ENCODE peak calls at places on chromosomes 2 and 18, in seven cellular contexts. One of them, this sample, is unnamed.

GRCh38 chr18:12679183-12679786 is 21.4 kb upstream of the SPIRE1 start:
- DNase-seq in HFFc6: no peak
- DNase-seq in right lobe of liver: peak; percentile 50
- DNase-seq in dorsolateral prefrontal cortex: no peak
- DNase-seq in IMR-90: peak; percentile 42
- DNase-seq in coronary artery: no peak
- DNase-seq in astrocyte: no peak
- DNase-seq in this sample: peak; percentile 64

GRCh38 chr2:200747668-200748618 is 63.8 kb upstream of the BZW1 start:
- DNase-seq in HFFc6: peak; percentile 88
- DNase-seq in right lobe of liver: peak; percentile 79
- DNase-seq in dorsolateral prefrontal cortex: no peak
- DNase-seq in IMR-90: peak; percentile 97
- DNase-seq in coronary artery: peak; percentile 69
- DNase-seq in astrocyte: peak; percentile 98
- DNase-seq in this sample: no peak

GRCh38 chr2:226687641-226688253 is 111.9 kb downstream of the IRS1 start:
- DNase-seq in HFFc6: no peak
- DNase-seq in right lobe of liver: no peak
- DNase-seq in dorsolateral prefrontal cortex: no peak
- DNase-seq in IMR-90: peak; percentile 29
- DNase-seq in coronary artery: no peak
- DNase-seq in astrocyte: peak; percentile 7
- DNase-seq in this sample: no peak

GRCh38 chr2:238505119-238505891 is 78.6 kb downstream of the ASB1 start:
- DNase-seq in HFFc6: no peak
- DNase-seq in right lobe of liver: no peak
- DNase-seq in dorsolateral prefrontal cortex: no peak
- DNase-seq in IMR-90: peak; percentile 30
- DNase-seq in coronary artery: no peak
- DNase-seq in astrocyte: peak; percentile 41
- DNase-seq in this sample: no peak

GRCh38 chr2:207869784-207870778 is 100.4 kb upstream of the FZD5 start:
- DNase-seq in HFFc6: peak; percentile 78
- DNase-seq in right lobe of liver: peak; percentile 55
- DNase-seq in dorsolateral prefrontal cortex: no peak
- DNase-seq in IMR-90: peak; percentile 83
- DNase-seq in coronary artery: no peak
- DNase-seq in astrocyte: peak; percentile 88
- DNase-seq in this sample: no peak

GRCh38 chr2:120984046-120984445 is 248.4 kb downstream of the GLI2 start:
- DNase-seq in HFFc6: no peak
- DNase-seq in right lobe of liver: no peak
- DNase-seq in dorsolateral prefrontal cortex: no peak
- DNase-seq in IMR-90: no peak
- DNase-seq in coronary artery: no peak
- DNase-seq in astrocyte: no peak
- DNase-seq in this sample: no peak

GRCh38 chr2:232658217-232658785 is 24.9 kb downstream of the EFHD1 start:
- DNase-seq in HFFc6: no peak
- DNase-seq in right lobe of liver: no peak
- DNase-seq in dorsolateral prefrontal cortex: no peak
- DNase-seq in IMR-90: no peak
- DNase-seq in coronary artery: no peak
- DNase-seq in astrocyte: no peak
- DNase-seq in this sample: no peak

GRCh38 chr18:74244554-74244953 is 47.2 kb downstream of the CYB5A start:
- DNase-seq in HFFc6: no peak
- DNase-seq in right lobe of liver: no peak
- DNase-seq in dorsolateral prefrontal cortex: no peak
- DNase-seq in IMR-90: no peak
- DNase-seq in coronary artery: no peak
- DNase-seq in astrocyte: no peak
- DNase-seq in this sample: no peak

GRCh38 chr2:9107168-9108025 is 99.2 kb upstream of the ASAP2 start:
- DNase-seq in HFFc6: no peak
- DNase-seq in right lobe of liver: no peak
- DNase-seq in dorsolateral prefrontal cortex: no peak
- DNase-seq in IMR-90: no peak
- DNase-seq in coronary artery: peak; percentile 63
- DNase-seq in astrocyte: peak; percentile 6
- DNase-seq in this sample: no peak

GRCh38 chr2:174473796-174474195 is 13.0 kb downstream of the GPR155 start:
- DNase-seq in HFFc6: peak; percentile 33
- DNase-seq in right lobe of liver: no peak
- DNase-seq in dorsolateral prefrontal cortex: no peak
- DNase-seq in IMR-90: no peak
- DNase-seq in coronary artery: no peak
- DNase-seq in astrocyte: peak; percentile 9
- DNase-seq in this sample: no peak

GRCh38 chr2:175844169-175844568 is 157.9 kb downstream of the LNPK start:
- DNase-seq in HFFc6: peak; percentile 63
- DNase-seq in right lobe of liver: no peak
- DNase-seq in dorsolateral prefrontal cortex: no peak
- DNase-seq in IMR-90: peak; percentile 78
- DNase-seq in coronary artery: no peak
- DNase-seq in astrocyte: peak; percentile 81
- DNase-seq in this sample: no peak

GRCh38 chr18:79786781-79787526 is 10.8 kb upstream of the KCNG2 start:
- DNase-seq in HFFc6: no peak
- DNase-seq in right lobe of liver: no peak
- DNase-seq in dorsolateral prefrontal cortex: peak; percentile 32
- DNase-seq in IMR-90: peak; percentile 66
- DNase-seq in coronary artery: no peak
- DNase-seq in astrocyte: no peak
- DNase-seq in this sample: no peak

GRCh38 chr2:20838016-20838415 is 15.1 kb upstream of the LDAH start:
- DNase-seq in HFFc6: no peak
- DNase-seq in right lobe of liver: no peak
- DNase-seq in dorsolateral prefrontal cortex: no peak
- DNase-seq in IMR-90: no peak
- DNase-seq in coronary artery: no peak
- DNase-seq in astrocyte: no peak
- DNase-seq in this sample: no peak

GRCh38 chr2:9675369-9676351 is 44.9 kb upstream of the YWHAQ start:
- DNase-seq in HFFc6: peak; percentile 95
- DNase-seq in right lobe of liver: no peak
- DNase-seq in dorsolateral prefrontal cortex: no peak
- DNase-seq in IMR-90: peak; percentile 96
- DNase-seq in coronary artery: no peak
- DNase-seq in astrocyte: peak; percentile 97
- DNase-seq in this sample: no peak

GRCh38 chr2:50358586-50358985 is 673.3 kb downstream of the NRXN1 start:
- DNase-seq in HFFc6: no peak
- DNase-seq in right lobe of liver: no peak
- DNase-seq in dorsolateral prefrontal cortex: no peak
- DNase-seq in IMR-90: no peak
- DNase-seq in coronary artery: no peak
- DNase-seq in astrocyte: no peak
- DNase-seq in this sample: no peak

GRCh38 chr2:56170536-56170935 is 13.3 kb upstream of the CCDC85A start:
- DNase-seq in HFFc6: no peak
- DNase-seq in right lobe of liver: no peak
- DNase-seq in dorsolateral prefrontal cortex: no peak
- DNase-seq in IMR-90: no peak
- DNase-seq in coronary artery: no peak
- DNase-seq in astrocyte: no peak
- DNase-seq in this sample: no peak

GRCh38 chr2:76330865-76331264 is 620.1 kb upstream of the GCFC2 start:
- DNase-seq in HFFc6: no peak
- DNase-seq in right lobe of liver: no peak
- DNase-seq in dorsolateral prefrontal cortex: no peak
- DNase-seq in IMR-90: no peak
- DNase-seq in coronary artery: no peak
- DNase-seq in astrocyte: no peak
- DNase-seq in this sample: no peak

GRCh38 chr2:110853516-110853915 is 121.1 kb downstream of the ACOXL start:
- DNase-seq in HFFc6: no peak
- DNase-seq in right lobe of liver: no peak
- DNase-seq in dorsolateral prefrontal cortex: no peak
- DNase-seq in IMR-90: peak; percentile 12
- DNase-seq in coronary artery: no peak
- DNase-seq in astrocyte: no peak
- DNase-seq in this sample: no peak

GRCh38 chr2:197076652-197077051 is 150.1 kb upstream of the PGAP1 start:
- DNase-seq in HFFc6: no peak
- DNase-seq in right lobe of liver: no peak
- DNase-seq in dorsolateral prefrontal cortex: no peak
- DNase-seq in IMR-90: no peak
- DNase-seq in coronary artery: no peak
- DNase-seq in astrocyte: no peak
- DNase-seq in this sample: no peak

GRCh38 chr2:197077336-197077735 is 150.8 kb upstream of the PGAP1 start:
- DNase-seq in HFFc6: no peak
- DNase-seq in right lobe of liver: no peak
- DNase-seq in dorsolateral prefrontal cortex: no peak
- DNase-seq in IMR-90: no peak
- DNase-seq in coronary artery: no peak
- DNase-seq in astrocyte: peak; percentile 19
- DNase-seq in this sample: no peak

GRCh38 chr2:197073701-197074433 is 147.4 kb upstream of the PGAP1 start:
- DNase-seq in HFFc6: no peak
- DNase-seq in right lobe of liver: peak; percentile 64
- DNase-seq in dorsolateral prefrontal cortex: peak; percentile 90
- DNase-seq in IMR-90: no peak
- DNase-seq in coronary artery: no peak
- DNase-seq in astrocyte: peak; percentile 67
- DNase-seq in this sample: peak; percentile 81

GRCh38 chr2:197075286-197075685 is 148.8 kb upstream of the PGAP1 start:
- DNase-seq in HFFc6: no peak
- DNase-seq in right lobe of liver: no peak
- DNase-seq in dorsolateral prefrontal cortex: no peak
- DNase-seq in IMR-90: no peak
- DNase-seq in coronary artery: no peak
- DNase-seq in astrocyte: peak; percentile 51
- DNase-seq in this sample: no peak

DNA sequence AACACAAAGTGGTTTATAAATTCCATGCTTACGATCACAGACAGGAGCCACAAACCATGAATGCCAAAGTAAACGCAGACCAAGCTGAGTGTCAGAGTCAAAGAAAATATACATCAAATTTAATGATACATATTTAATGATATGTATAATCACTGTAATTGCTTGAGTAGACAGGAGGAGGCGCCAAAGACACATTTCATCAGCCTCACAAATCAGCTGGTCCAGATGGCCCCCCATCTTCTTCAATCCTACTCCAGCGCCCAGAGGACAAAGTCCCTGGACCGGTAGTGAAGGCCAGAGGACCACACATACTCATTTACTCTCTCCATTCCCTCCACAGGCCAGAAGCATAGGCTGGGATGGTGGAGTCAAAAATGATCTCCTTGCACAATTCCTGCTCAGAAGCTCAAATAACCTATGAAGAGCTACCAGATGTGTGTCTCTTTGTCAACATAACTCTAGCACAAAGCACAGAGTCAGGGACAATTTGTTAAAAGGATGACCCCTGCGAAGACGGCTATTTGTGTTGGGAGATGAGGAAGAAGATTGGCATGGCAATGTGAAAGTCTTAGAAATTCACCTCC is 149.3 kb upstream of the PGAP1 start:
- DNase-seq in HFFc6: no peak
- DNase-seq in right lobe of liver: no peak
- DNase-seq in dorsolateral prefrontal cortex: no peak
- DNase-seq in IMR-90: no peak
- DNase-seq in coronary artery: no peak
- DNase-seq in astrocyte: no peak
- DNase-seq in this sample: no peak
- TF ChIP-seq CTCF in HFFc6: peak; percentile 79
- TF ChIP-seq CTCF in right lobe of liver: peak; percentile 28
- TF ChIP-seq CTCF in dorsolateral prefrontal cortex: peak; percentile 18
- TF ChIP-seq CTCF in IMR-90: peak; percentile 47
- TF ChIP-seq CTCF in coronary artery: no peak
- TF ChIP-seq CTCF in astrocyte: peak; percentile 32
- TF ChIP-seq CTCF in this sample: no peak

GRCh38 chr18:36501100-36501499 is 203.6 kb downstream of the FHOD3 start:
- DNase-seq in HFFc6: no peak
- DNase-seq in right lobe of liver: no peak
- DNase-seq in dorsolateral prefrontal cortex: no peak
- DNase-seq in IMR-90: no peak
- DNase-seq in coronary artery: no peak
- DNase-seq in astrocyte: no peak
- DNase-seq in this sample: peak; percentile 47

GRCh38 chr18:36505701-36506100 is 208.2 kb downstream of the FHOD3 start:
- DNase-seq in HFFc6: no peak
- DNase-seq in right lobe of liver: no peak
- DNase-seq in dorsolateral prefrontal cortex: no peak
- DNase-seq in IMR-90: no peak
- DNase-seq in coronary artery: peak; percentile 2
- DNase-seq in astrocyte: no peak
- DNase-seq in this sample: no peak

GRCh38 chr18:36504928-36505327 is 207.4 kb downstream of the FHOD3 start:
- DNase-seq in HFFc6: no peak
- DNase-seq in right lobe of liver: no peak
- DNase-seq in dorsolateral prefrontal cortex: no peak
- DNase-seq in IMR-90: peak; percentile 25
- DNase-seq in coronary artery: no peak
- DNase-seq in astrocyte: peak; percentile 45
- DNase-seq in this sample: no peak

GRCh38 chr18:36499938-36500337 is 202.4 kb downstream of the FHOD3 start:
- DNase-seq in HFFc6: no peak
- DNase-seq in right lobe of liver: no peak
- DNase-seq in dorsolateral prefrontal cortex: no peak
- DNase-seq in IMR-90: no peak
- DNase-seq in coronary artery: no peak
- DNase-seq in astrocyte: peak; percentile 60
- DNase-seq in this sample: no peak

DNA sequence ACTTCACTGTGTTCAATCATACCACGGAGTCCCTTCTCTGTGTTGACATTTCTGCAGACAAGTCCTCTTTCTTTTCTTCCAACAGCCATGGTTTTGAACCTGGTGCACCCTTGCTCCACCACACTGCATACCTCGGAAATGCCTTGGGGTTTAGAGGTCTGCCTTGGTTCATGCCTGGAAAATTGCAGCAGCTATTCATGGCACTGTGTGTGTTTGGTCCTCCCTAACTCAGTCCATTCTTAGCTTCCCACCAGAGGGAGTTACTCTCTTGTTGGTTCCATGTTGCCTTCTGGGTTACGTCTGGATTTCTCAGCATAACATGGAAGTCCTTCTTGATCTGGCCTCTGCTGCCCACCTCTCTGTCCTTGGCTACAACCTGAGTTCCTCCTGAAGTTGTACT is 206.0 kb downstream of the FHOD3 start:
- DNase-seq in HFFc6: no peak
- DNase-seq in right lobe of liver: no peak
- DNase-seq in dorsolateral prefrontal cortex: no peak
- DNase-seq in IMR-90: no peak
- DNase-seq in coronary artery: no peak
- DNase-seq in astrocyte: no peak
- DNase-seq in this sample: no peak
- TF ChIP-seq CTCF in HFFc6: no peak
- TF ChIP-seq CTCF in right lobe of liver: no peak
- TF ChIP-seq CTCF in dorsolateral prefrontal cortex: no peak
- TF ChIP-seq CTCF in IMR-90: no peak
- TF ChIP-seq CTCF in coronary artery: no peak
- TF ChIP-seq CTCF in astrocyte: no peak
- TF ChIP-seq CTCF in this sample: no peak

GRCh38 chr2:2919026-2919425 is 458.6 kb downstream of the EIPR1 start:
- DNase-seq in HFFc6: no peak
- DNase-seq in right lobe of liver: no peak
- DNase-seq in dorsolateral prefrontal cortex: no peak
- DNase-seq in IMR-90: no peak
- DNase-seq in coronary artery: no peak
- DNase-seq in astrocyte: no peak
- DNase-seq in this sample: no peak
- TF ChIP-seq CTCF in HFFc6: no peak
- TF ChIP-seq CTCF in right lobe of liver: no peak
- TF ChIP-seq CTCF in dorsolateral prefrontal cortex: no peak
- TF ChIP-seq CTCF in IMR-90: no peak
- TF ChIP-seq CTCF in coronary artery: no peak
- TF ChIP-seq CTCF in astrocyte: no peak
- TF ChIP-seq CTCF in this sample: no peak

GRCh38 chr2:38835015-38835601 is 40.6 kb downstream of the DHX57 start:
- DNase-seq in HFFc6: peak; percentile 37
- DNase-seq in right lobe of liver: no peak
- DNase-seq in dorsolateral prefrontal cortex: no peak
- DNase-seq in IMR-90: peak; percentile 28
- DNase-seq in coronary artery: no peak
- DNase-seq in astrocyte: no peak
- DNase-seq in this sample: no peak
- TF ChIP-seq CTCF in HFFc6: peak; percentile 77
- TF ChIP-seq CTCF in right lobe of liver: peak; percentile 35
- TF ChIP-seq CTCF in dorsolateral prefrontal cortex: no peak
- TF ChIP-seq CTCF in IMR-90: peak; percentile 50
- TF ChIP-seq CTCF in coronary artery: no peak
- TF ChIP-seq CTCF in astrocyte: peak; percentile 30
- TF ChIP-seq CTCF in this sample: peak; percentile 31

This sample was measured in left ventricle myocardium inferior.